ENCODE peak calls at places on chromosomes 7 and 10, in eight cellular contexts. One of them, this sample, is unnamed. For H3K9me3, the result is how much of the 10 kb centered on the place peaks cover.

GRCh38 chr10:57102234-57102633 is 741.2 kb upstream of the ZWINT start:
- DNase-seq in HCT116: no peak
- DNase-seq in heart right ventricle: no peak
- DNase-seq in tibial nerve: no peak
- DNase-seq in neuronal stem cell: no peak
- DNase-seq in Panc1: no peak
- DNase-seq in fibroblast of lung: no peak
- DNase-seq in aorta: no peak
- DNase-seq in this sample: no peak

GRCh38 chr7:26182283-26182682 is 18.3 kb downstream of the HNRNPA2B1 start:
- DNase-seq in HCT116: no peak
- DNase-seq in heart right ventricle: no peak
- DNase-seq in tibial nerve: no peak
- DNase-seq in neuronal stem cell: no peak
- DNase-seq in Panc1: no peak
- DNase-seq in fibroblast of lung: no peak
- DNase-seq in aorta: no peak
- DNase-seq in this sample: no peak

GRCh38 chr7:30169585-30169978 is 34.8 kb downstream of the MTURN start:
- DNase-seq in HCT116: no peak
- DNase-seq in heart right ventricle: no peak
- DNase-seq in tibial nerve: no peak
- DNase-seq in neuronal stem cell: no peak
- DNase-seq in Panc1: no peak
- DNase-seq in fibroblast of lung: peak
- DNase-seq in aorta: no peak
- DNase-seq in this sample: no peak

GRCh38 chr10:80165173-80165572 is 32.6 kb downstream of the PLAC9 start:
- DNase-seq in HCT116: no peak
- DNase-seq in heart right ventricle: no peak
- DNase-seq in tibial nerve: no peak
- DNase-seq in neuronal stem cell: no peak
- DNase-seq in Panc1: no peak
- DNase-seq in fibroblast of lung: peak
- DNase-seq in aorta: peak
- DNase-seq in this sample: no peak

GRCh38 chr7:99340659-99341058 is 15.0 kb downstream of the ARPC1A start:
- DNase-seq in HCT116: no peak
- DNase-seq in heart right ventricle: no peak
- DNase-seq in tibial nerve: no peak
- DNase-seq in neuronal stem cell: no peak
- DNase-seq in Panc1: no peak
- DNase-seq in fibroblast of lung: peak
- DNase-seq in aorta: no peak
- DNase-seq in this sample: no peak

GRCh38 chr7:111765936-111766643 is 203.8 kb upstream of the IMMP2L start:
- DNase-seq in HCT116: no peak
- DNase-seq in heart right ventricle: no peak
- DNase-seq in tibial nerve: no peak
- DNase-seq in neuronal stem cell: no peak
- DNase-seq in Panc1: no peak
- DNase-seq in fibroblast of lung: no peak
- DNase-seq in aorta: no peak
- DNase-seq in this sample: no peak

GRCh38 chr10:116098411-116099019 is 174.5 kb downstream of the GFRA1 start:
- DNase-seq in HCT116: no peak
- DNase-seq in heart right ventricle: no peak
- DNase-seq in tibial nerve: no peak
- DNase-seq in neuronal stem cell: no peak
- DNase-seq in Panc1: no peak
- DNase-seq in fibroblast of lung: no peak
- DNase-seq in aorta: no peak
- DNase-seq in this sample: no peak

GRCh38 chr7:19377611-19378339 is 232.6 kb upstream of the FERD3L start:
- DNase-seq in HCT116: no peak
- DNase-seq in heart right ventricle: no peak
- DNase-seq in tibial nerve: no peak
- DNase-seq in neuronal stem cell: no peak
- DNase-seq in Panc1: no peak
- DNase-seq in fibroblast of lung: peak
- DNase-seq in aorta: no peak
- DNase-seq in this sample: no peak

GRCh38 chr10:44966129-44966815 is 6.7 kb downstream of the RASSF4 start:
- DNase-seq in HCT116: no peak
- DNase-seq in heart right ventricle: no peak
- DNase-seq in tibial nerve: no peak
- DNase-seq in neuronal stem cell: no peak
- DNase-seq in Panc1: no peak
- DNase-seq in fibroblast of lung: no peak
- DNase-seq in aorta: no peak
- DNase-seq in this sample: no peak

GRCh38 chr10:75165684-75166622 is 44.6 kb upstream of the VDAC2 start:
- DNase-seq in HCT116: no peak
- DNase-seq in heart right ventricle: no peak
- DNase-seq in tibial nerve: no peak
- DNase-seq in neuronal stem cell: no peak
- DNase-seq in Panc1: no peak
- DNase-seq in fibroblast of lung: peak
- DNase-seq in aorta: no peak
- DNase-seq in this sample: no peak

GRCh38 chr7:133789951-133790350 is 337.2 kb upstream of the LRGUK start:
- DNase-seq in HCT116: no peak
- DNase-seq in heart right ventricle: no peak
- DNase-seq in tibial nerve: no peak
- DNase-seq in neuronal stem cell: no peak
- DNase-seq in Panc1: no peak
- DNase-seq in fibroblast of lung: peak
- DNase-seq in aorta: no peak
- DNase-seq in this sample: no peak

GRCh38 chr10:88555190-88555894 is 27.8 kb downstream of the RNLS start:
- DNase-seq in HCT116: no peak
- DNase-seq in heart right ventricle: no peak
- DNase-seq in tibial nerve: no peak
- DNase-seq in neuronal stem cell: no peak
- DNase-seq in Panc1: no peak
- DNase-seq in fibroblast of lung: no peak
- DNase-seq in aorta: no peak
- DNase-seq in this sample: no peak

GRCh38 chr10:94677691-94678090 is 5.8 kb upstream of the CYP2C18 start:
- DNase-seq in HCT116: peak
- DNase-seq in heart right ventricle: no peak
- DNase-seq in tibial nerve: no peak
- DNase-seq in neuronal stem cell: no peak
- DNase-seq in Panc1: no peak
- DNase-seq in fibroblast of lung: no peak
- DNase-seq in aorta: no peak
- DNase-seq in this sample: peak

GRCh38 chr10:775245-776075 is 86.0 kb upstream of the DIP2C start:
- DNase-seq in HCT116: no peak
- DNase-seq in heart right ventricle: no peak
- DNase-seq in tibial nerve: no peak
- DNase-seq in neuronal stem cell: no peak
- DNase-seq in Panc1: no peak
- DNase-seq in fibroblast of lung: peak
- DNase-seq in aorta: peak
- DNase-seq in this sample: peak

DNA sequence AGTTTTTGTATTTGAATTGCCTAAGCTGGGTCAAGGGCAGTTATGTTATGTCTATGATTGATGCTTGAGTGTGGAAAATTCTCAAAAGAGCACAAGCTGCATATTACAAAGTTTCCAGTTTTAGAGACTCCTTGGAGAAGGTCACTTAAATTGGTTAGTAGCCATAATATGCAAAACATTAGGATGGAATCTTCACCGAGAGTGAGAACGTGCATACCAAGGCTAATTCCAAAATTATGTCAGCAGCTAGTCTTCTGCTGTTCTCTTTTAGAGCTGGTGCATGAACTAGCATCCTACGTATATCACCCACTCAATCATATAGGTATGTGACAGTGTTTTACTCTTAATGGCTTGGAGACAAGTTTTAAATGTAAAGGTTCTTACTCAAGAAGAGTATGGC is 49.2 kb downstream of the MKX start:
- DNase-seq in HCT116: no peak
- DNase-seq in heart right ventricle: no peak
- DNase-seq in tibial nerve: no peak
- DNase-seq in neuronal stem cell: no peak
- DNase-seq in Panc1: no peak
- DNase-seq in fibroblast of lung: peak
- DNase-seq in aorta: no peak
- DNase-seq in this sample: no peak
- H3K4me3 ChIP-seq in HCT116: no peak
- H3K4me3 ChIP-seq in heart right ventricle: no peak
- H3K4me3 ChIP-seq in tibial nerve: no peak
- H3K4me3 ChIP-seq in neuronal stem cell: no peak
- H3K4me3 ChIP-seq in Panc1: no peak
- H3K4me3 ChIP-seq in fibroblast of lung: no peak
- H3K4me3 ChIP-seq in aorta: no peak
- H3K4me3 ChIP-seq in this sample: no peak

GRCh38 chr7:84022686-84023308 is 171.8 kb downstream of the SEMA3A start:
- DNase-seq in HCT116: no peak
- DNase-seq in heart right ventricle: no peak
- DNase-seq in tibial nerve: no peak
- DNase-seq in neuronal stem cell: no peak
- DNase-seq in Panc1: peak
- DNase-seq in fibroblast of lung: peak
- DNase-seq in aorta: no peak
- DNase-seq in this sample: no peak
- H3K27ac ChIP-seq in HCT116: peak
- H3K27ac ChIP-seq in heart right ventricle: peak
- H3K27ac ChIP-seq in tibial nerve: no peak
- H3K27ac ChIP-seq in neuronal stem cell: no peak
- H3K27ac ChIP-seq in Panc1: peak
- H3K27ac ChIP-seq in fibroblast of lung: no peak
- H3K27ac ChIP-seq in aorta: no peak
- H3K27ac ChIP-seq in this sample: no peak

GRCh38 chr7:63012633-63013183 is 985.9 kb upstream of the ZNF722 start:
- DNase-seq in HCT116: no peak
- DNase-seq in heart right ventricle: no peak
- DNase-seq in tibial nerve: no peak
- DNase-seq in neuronal stem cell: no peak
- DNase-seq in Panc1: no peak
- DNase-seq in fibroblast of lung: no peak
- DNase-seq in aorta: no peak
- DNase-seq in this sample: no peak
- H3K9me3 ChIP-seq in HCT116: under half
- H3K9me3 ChIP-seq in heart right ventricle: under half
- H3K9me3 ChIP-seq in tibial nerve: under half
- H3K9me3 ChIP-seq in neuronal stem cell: under half
- H3K9me3 ChIP-seq in Panc1: under half
- H3K9me3 ChIP-seq in fibroblast of lung: under half
- H3K9me3 ChIP-seq in aorta: under half
- H3K9me3 ChIP-seq in this sample: under half

DNA sequence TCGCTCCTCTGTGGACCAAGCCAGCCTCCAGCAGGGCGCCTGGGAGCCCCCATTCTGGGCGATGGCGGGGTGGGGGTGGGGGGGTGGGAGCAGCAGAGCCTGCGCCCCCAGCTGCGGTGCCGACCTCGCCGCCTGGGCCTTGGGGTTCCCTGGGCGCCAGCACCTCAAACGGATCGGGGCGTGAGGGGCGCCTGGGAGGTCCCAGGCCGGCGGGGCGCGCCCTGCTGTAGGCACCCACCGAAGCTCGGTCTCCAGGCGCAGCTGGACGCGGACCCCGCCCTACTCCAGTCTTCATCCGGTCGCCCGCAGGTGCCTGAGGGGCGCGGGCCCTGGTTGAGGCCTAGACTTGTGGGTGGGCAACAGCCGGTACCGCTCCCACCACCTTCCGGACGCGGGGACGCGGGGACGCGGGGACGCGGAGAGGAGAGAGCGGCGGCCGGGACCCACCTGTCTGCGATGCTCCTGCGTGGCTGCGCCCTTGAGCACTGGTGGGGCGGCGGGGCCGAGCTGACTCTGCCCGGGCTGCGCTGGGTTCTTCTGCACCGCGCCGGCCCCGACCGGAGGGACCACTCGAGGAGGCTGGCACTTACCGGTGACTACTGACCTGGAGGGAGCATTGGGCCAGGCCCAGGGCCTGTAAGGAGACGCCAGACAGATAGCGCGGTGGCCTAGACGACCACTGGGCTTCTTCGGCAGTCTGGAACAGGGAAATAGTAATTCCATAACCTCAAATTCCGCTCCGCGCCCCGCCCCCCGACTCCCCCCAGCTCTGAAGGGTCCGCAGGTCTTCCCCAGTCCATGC is 5.5 kb upstream of the KCP start:
- DNase-seq in HCT116: no peak
- DNase-seq in heart right ventricle: no peak
- DNase-seq in tibial nerve: no peak
- DNase-seq in neuronal stem cell: no peak
- DNase-seq in Panc1: no peak
- DNase-seq in fibroblast of lung: no peak
- DNase-seq in aorta: no peak
- DNase-seq in this sample: no peak
- H3K4me3 ChIP-seq in HCT116: no peak
- H3K4me3 ChIP-seq in heart right ventricle: no peak
- H3K4me3 ChIP-seq in tibial nerve: peak
- H3K4me3 ChIP-seq in neuronal stem cell: peak
- H3K4me3 ChIP-seq in Panc1: no peak
- H3K4me3 ChIP-seq in fibroblast of lung: no peak
- H3K4me3 ChIP-seq in aorta: no peak
- H3K4me3 ChIP-seq in this sample: no peak